ENCODE peak calls at places on chromosomes 16 and 17, in seven cellular contexts. O is AML-193; Q is activated T-cell treated with anti-CD3 and anti-CD28 coated beads for 4 hours; E is NCI-H1694; M is BE2C; L is stimulated activated CD8-positive, alpha-beta memory T cell treated with anti-CD3 and anti-CD28 coated beads, Interleukin-7, amount 100 ng/mL, for 1 hour; D is stimulated activated CD4-positive, alpha-beta T cell treated with anti-CD3 and anti-CD28 coated beads, Interleukin-1b, Interleukin-23, amount 100 ng/mL, for 1 hour. J is an unnamed sample.

GRCh38 chr16:53022374-53022773 is 30.3 kb downstream of the CHD9NB start:
- DNase-seq in E (peak), M (peak), L (no peak), D (no peak), Q (no peak), O (peak), J (peak)

GRCh38 chr17:58391302-58391984 is 25.9 kb downstream of the RNF43 start:
- DNase-seq in M (peak), L (no peak), D (no peak), E (peak), O (no peak), Q (no peak), J (peak)

GRCh38 chr17:10792156-10792555 is 11.7 kb downstream of the TMEM238L start:
- DNase-seq in E (no peak), O (no peak), M (no peak), Q (no peak), D (no peak), L (no peak), J (no peak)

GRCh38 chr17:82126479-82127314 is 28.7 kb upstream of the FASN start:
- DNase-seq in M (no peak), D (no peak), L (peak), O (no peak), Q (peak), E (no peak), J (no peak)

GRCh38 chr17:67655478-67656148 is 62.1 kb upstream of the NOL11 start:
- DNase-seq in M (no peak), Q (no peak), L (no peak), D (no peak), E (no peak), O (no peak), J (no peak)

GRCh38 chr17:80720624-80721577 is 176.3 kb downstream of the RPTOR start:
- DNase-seq in L (peak), D (no peak), E (no peak), Q (peak), O (no peak), M (no peak), J (no peak)

GRCh38 chr16:85402910-85403692 is 210.0 kb upstream of the GSE1 start:
- DNase-seq in L (no peak), M (peak), O (no peak), D (no peak), E (no peak), Q (no peak), J (no peak)

GRCh38 chr17:75831032-75831567 is 13.1 kb downstream of the UNC13D start:
- DNase-seq in D (no peak), M (no peak), E (no peak), L (no peak), O (no peak), Q (no peak), J (no peak)

GRCh38 chr17:80254396-80255241 is 6.0 kb upstream of the RNF213 start:
- DNase-seq in O (peak), Q (no peak), E (no peak), L (peak), M (no peak), D (no peak), J (no peak)

GRCh38 chr17:82065638-82066303 is at the start of gene DUS1L:
- DNase-seq in D (peak), Q (peak), O (peak), E (no peak), M (peak), L (peak), J (peak)

GRCh38 chr16:73781297-73781696 is 515.3 kb upstream of the PSMD7 start:
- DNase-seq in D (no peak), M (no peak), Q (no peak), L (no peak), E (no peak), O (no peak), J (no peak)

GRCh38 chr17:17710728-17711541 is 29.7 kb downstream of the RAI1 start:
- DNase-seq in M (no peak), D (no peak), L (no peak), E (no peak), O (no peak), Q (no peak), J (no peak)

GRCh38 chr17:75625813-75626486 is 7.3 kb upstream of the SMIM5 start:
- DNase-seq in M (peak), E (peak), D (no peak), L (no peak), Q (no peak), O (peak), J (peak)

GRCh38 chr17:35214192-35214591 is 20.0 kb upstream of the SLC35G3 start:
- DNase-seq in O (no peak), L (no peak), D (no peak), E (no peak), Q (no peak), M (no peak), J (no peak)

GRCh38 chr16:85649978-85650863 is 37.1 kb downstream of the GSE1 start:
- DNase-seq in L (no peak), O (no peak), M (peak), Q (no peak), E (no peak), D (no peak), J (peak)

GRCh38 chr16:30585022-30585399 is 486 bp downstream of the ZNF785 start:
- DNase-seq in M (no peak), O (no peak), D (no peak), Q (no peak), E (no peak), L (no peak), J (peak)

GRCh38 chr16:23030001-23030400 is 119.3 kb downstream of the USP31 start:
- DNase-seq in L (no peak), M (peak), D (no peak), O (no peak), Q (no peak), E (no peak), J (peak)

GRCh38 chr17:65485388-65486299 is 75.8 kb downstream of the AXIN2 start:
- DNase-seq in L (no peak), O (no peak), Q (no peak), M (no peak), D (no peak), E (no peak), J (peak)

GRCh38 chr16:3637371-3637923 is 17.0 kb upstream of the DNASE1 start:
- DNase-seq in L (no peak), E (no peak), Q (peak), D (no peak), O (peak), M (peak), J (no peak)

GRCh38 chr17:38750312-38751121 is 2.0 kb upstream of the PSMB3 start:
- DNase-seq in E (peak), D (no peak), Q (no peak), M (no peak), O (peak), L (no peak), J (peak)

GRCh38 chr16:46790599-46791270 is 40.2 kb downstream of the C16orf87 start:
- DNase-seq in D (no peak), L (no peak), Q (no peak), O (no peak), E (no peak), M (no peak), J (no peak)

GRCh38 chr17:81470944-81471803 is 41.4 kb downstream of the ACTG1 start:
- DNase-seq in Q (no peak), L (no peak), O (no peak), M (no peak), E (no peak), D (no peak), J (no peak)

GRCh38 chr16:17166095-17166494 is 304.7 kb downstream of the XYLT1 start:
- DNase-seq in O (no peak), D (no peak), Q (no peak), M (no peak), E (no peak), L (no peak), J (no peak)

GRCh38 chr16:68298907-68299515 is 11.7 kb downstream of the SLC7A6OS start:
- DNase-seq in D (no peak), Q (no peak), L (no peak), O (no peak), M (no peak), E (peak), J (no peak)

GRCh38 chr17:81537856-81538555 is 9.8 kb downstream of the FSCN2 start:
- DNase-seq in Q (no peak), M (peak), E (peak), L (no peak), O (no peak), D (no peak), J (peak)

GRCh38 chr17:52026075-52026474 is 132.4 kb downstream of the CA10 start:
- DNase-seq in D (no peak), Q (no peak), M (no peak), E (no peak), L (no peak), O (no peak), J (no peak)

GRCh38 chr16:88865310-88865709 is 1.1 kb downstream of the PABPN1L start:
- DNase-seq in O (no peak), E (no peak), M (no peak), D (no peak), Q (no peak), L (no peak), J (no peak)

GRCh38 chr17:80212109-80212508 is 8.0 kb downstream of the SGSH start:
- DNase-seq in D (no peak), O (no peak), M (no peak), E (no peak), L (no peak), Q (no peak), J (peak)

GRCh38 chr17:71237903-71238538 is 882.8 kb upstream of the SOX9 start:
- DNase-seq in Q (no peak), O (peak), D (no peak), M (no peak), L (no peak), E (peak), J (peak)

GRCh38 chr16:30521873-30522641 is 4.3 kb downstream of the ZNF768 start:
- DNase-seq in Q (no peak), L (no peak), E (no peak), D (no peak), M (no peak), O (no peak), J (no peak)

GRCh38 chr16:3780570-3780969 is 63.2 kb upstream of the TRAP1 start:
- DNase-seq in D (no peak), M (peak), L (no peak), O (peak), E (no peak), Q (no peak), J (peak)

GRCh38 chr16:14291941-14292825 is 221.1 kb downstream of the MRTFB start:
- DNase-seq in D (no peak), E (no peak), L (no peak), Q (no peak), O (no peak), M (no peak), J (no peak)

GRCh38 chr16:21276090-21276489 is 2.0 kb downstream of the CRYM start:
- DNase-seq in Q (no peak), D (no peak), E (no peak), O (no peak), L (no peak), M (no peak), J (no peak)

GRCh38 chr16:71781741-71782140 is 26.9 kb downstream of the AP1G1 start:
- DNase-seq in D (no peak), M (no peak), Q (no peak), E (no peak), L (no peak), O (no peak), J (no peak)

GRCh38 chr16:84464116-84464515 is 40.3 kb downstream of the MEAK7 start:
- DNase-seq in Q (no peak), O (no peak), M (no peak), D (no peak), L (no peak), E (no peak), J (no peak)

GRCh38 chr16:62638964-62639861 is 603.0 kb upstream of the CDH8 start:
- DNase-seq in E (no peak), D (no peak), M (no peak), O (no peak), L (no peak), Q (no peak), J (no peak)

GRCh38 chr16:84047626-84048025 is 5.0 kb upstream of the SLC38A8 start:
- DNase-seq in E (no peak), Q (no peak), L (no peak), O (no peak), M (no peak), D (no peak), J (no peak)